ENCODE peak calls at places on chromosomes 11 and 22, in nine cellular contexts. L is AG04449; Y is NCI-H1105 treated with DMSO at 0.1 percent for 48 hours; W is thoracic aorta; U is activated naive CD4-positive, alpha-beta T cell treated with Interleukin-2 at 50 U/mL for 16 hours; K is neural crest cell; T is mammary epithelial cell; E is A172; B is nucleus accumbens. N is an unnamed sample.

GRCh38 chr11:93000511-93001476 is 31.3 kb downstream of the MTNR1B start:
- DNase-seq in L (peak; percentile 63), Y (no peak), W (no peak), U (no peak), K (no peak), T (peak; percentile 90), E (peak; percentile 91), B (no peak), N (peak; percentile 76)

GRCh38 chr22:23182289-23183106 is 2.2 kb downstream of the BCR start:
- DNase-seq in L (no peak), Y (peak; percentile 59), W (no peak), U (peak; percentile 78), K (no peak), T (peak; percentile 89), E (peak; percentile 55), B (no peak), N (peak; percentile 71)

GRCh38 chr22:27108425-27109114 is 451.2 kb downstream of the MIAT start:
- DNase-seq in L (no peak), Y (peak; percentile 15), W (no peak), U (no peak), K (no peak), T (no peak), E (no peak), B (no peak), N (no peak)

GRCh38 chr22:23688571-23688970 is 2.2 kb upstream of the RGL4 start:
- DNase-seq in L (no peak), Y (no peak), W (no peak), U (no peak), K (no peak), T (no peak), E (no peak), B (no peak), N (no peak)

GRCh38 chr11:8831861-8832260 is 79.1 kb upstream of the AKIP1 start:
- DNase-seq in L (no peak), Y (no peak), W (no peak), U (no peak), K (no peak), T (no peak), E (peak; percentile 12), B (no peak), N (no peak)

GRCh38 chr11:1298695-1299492 is 10.5 kb downstream of the TOLLIP start:
- DNase-seq in L (no peak), Y (no peak), W (no peak), U (no peak), K (no peak), T (peak; percentile 80), E (peak; percentile 50), B (no peak), N (peak; percentile 78)

GRCh38 chr11:68643576-68643975 is 40.8 kb upstream of the GAL start:
- DNase-seq in L (no peak), Y (no peak), W (no peak), U (no peak), K (no peak), T (no peak), E (no peak), B (no peak), N (no peak)

GRCh38 chr11:115083129-115083823 is 404.9 kb downstream of the NXPE2 start:
- DNase-seq in L (no peak), Y (no peak), W (no peak), U (no peak), K (no peak), T (no peak), E (no peak), B (no peak), N (no peak)

GRCh38 chr11:66039765-66040164 is 9.2 kb downstream of the GAL3ST3 start:
- DNase-seq in L (no peak), Y (no peak), W (no peak), U (no peak), K (no peak), T (no peak), E (no peak), B (no peak), N (no peak)

GRCh38 chr22:45819305-45819704 is 147.7 kb downstream of the ATXN10 start:
- DNase-seq in L (no peak), Y (no peak), W (no peak), U (no peak), K (no peak), T (no peak), E (no peak), B (no peak), N (no peak)

GRCh38 chr11:1937616-1938342 is 9.4 kb upstream of the MRPL23 start:
- DNase-seq in L (no peak), Y (no peak), W (no peak), U (no peak), K (no peak), T (no peak), E (no peak), B (no peak), N (no peak)

GRCh38 chr11:125998267-125998666 is 52.4 kb downstream of the VSIG10L2 start:
- DNase-seq in L (no peak), Y (no peak), W (no peak), U (no peak), K (no peak), T (no peak), E (no peak), B (no peak), N (no peak)

GRCh38 chr22:39435616-39436015 is 21.2 kb upstream of the MGAT3 start:
- DNase-seq in L (no peak), Y (no peak), W (no peak), U (no peak), K (no peak), T (no peak), E (no peak), B (no peak), N (no peak)

GRCh38 chr22:43777204-43777671 is 34.9 kb downstream of the EFCAB6 start:
- DNase-seq in L (peak; percentile 38), Y (no peak), W (no peak), U (no peak), K (no peak), T (peak; percentile 79), E (peak; percentile 67), B (no peak), N (peak; percentile 36)

GRCh38 chr11:126329644-126330200 is 25.8 kb upstream of the ST3GAL4 start:
- DNase-seq in L (no peak), Y (no peak), W (no peak), U (no peak), K (no peak), T (no peak), E (no peak), B (no peak), N (no peak)

GRCh38 chr11:102345923-102346322 is 1.1 kb upstream of the BIRC2 start:
- DNase-seq in L (no peak), Y (no peak), W (no peak), U (peak; percentile 12), K (no peak), T (peak; percentile 88), E (peak; percentile 65), B (no peak), N (peak; percentile 19)

GRCh38 chr11:100719809-100720221 is 32.7 kb downstream of the ARHGAP42 start:
- DNase-seq in L (peak; percentile 44), Y (peak; percentile 5), W (peak; percentile 13), U (no peak), K (no peak), T (peak; percentile 79), E (peak; percentile 77), B (no peak), N (peak; percentile 55)

GRCh38 chr22:45717787-45718186 is 46.2 kb downstream of the ATXN10 start:
- DNase-seq in L (peak; percentile 50), Y (no peak), W (no peak), U (no peak), K (no peak), T (peak; percentile 64), E (peak; percentile 54), B (no peak), N (peak; percentile 34)

GRCh38 chr11:17010851-17011420 is 3.3 kb downstream of the PLEKHA7 start:
- DNase-seq in L (no peak), Y (no peak), W (no peak), U (no peak), K (no peak), T (no peak), E (no peak), B (no peak), N (no peak)

GRCh38 chr11:66868726-66869291 is 11.9 kb downstream of the LRFN4 start:
- DNase-seq in L (no peak), Y (no peak), W (no peak), U (peak; percentile 85), K (no peak), T (peak; percentile 43), E (peak; percentile 46), B (no peak), N (peak; percentile 73)

GRCh38 chr22:18000441-18001039 is 23.8 kb downstream of the MICAL3 start:
- DNase-seq in L (no peak), Y (peak; percentile 24), W (no peak), U (peak; percentile 42), K (peak; percentile 28), T (peak; percentile 53), E (no peak), B (no peak), N (no peak)

GRCh38 chr11:1113405-1114201 is 38.9 kb downstream of the MUC2 start:
- DNase-seq in L (no peak), Y (no peak), W (no peak), U (no peak), K (no peak), T (no peak), E (no peak), B (no peak), N (no peak)

GRCh38 chr11:59849129-59849528 is 3.8 kb upstream of the CBLIF start:
- DNase-seq in L (no peak), Y (no peak), W (no peak), U (no peak), K (no peak), T (no peak), E (no peak), B (no peak), N (no peak)